ENCODE peak calls at places on chromosomes 3 and 15, in eight cellular contexts. One of them, this sample, is unnamed.

GRCh38 chr15:101611007-101611406 is 41.2 kb downstream of the TM2D3 start:
- DNase-seq in natural killer cell: no peak
- DNase-seq in choroid plexus epithelial cell: no peak
- DNase-seq in astrocyte: no peak
- DNase-seq in HT-29: no peak
- DNase-seq in OCI-LY7: no peak
- DNase-seq in activated T-cell treated with anti-CD3 and anti-CD28 coated beads for 1 hour: no peak
- DNase-seq in RKO: no peak
- DNase-seq in this sample: no peak

GRCh38 chr15:92617197-92618037 is 38.2 kb downstream of the FAM174B start:
- DNase-seq in RKO: no peak
- DNase-seq in astrocyte: peak; percentile 82
- DNase-seq in choroid plexus epithelial cell: peak; percentile 94
- DNase-seq in natural killer cell: no peak
- DNase-seq in HT-29: peak; percentile 91
- DNase-seq in activated T-cell treated with anti-CD3 and anti-CD28 coated beads for 1 hour: no peak
- DNase-seq in OCI-LY7: no peak
- DNase-seq in this sample: peak; percentile 76

GRCh38 chr15:26066896-26067295 is 203.8 kb upstream of the ATP10A start:
- DNase-seq in astrocyte: no peak
- DNase-seq in choroid plexus epithelial cell: no peak
- DNase-seq in natural killer cell: no peak
- DNase-seq in HT-29: no peak
- DNase-seq in activated T-cell treated with anti-CD3 and anti-CD28 coated beads for 1 hour: no peak
- DNase-seq in RKO: no peak
- DNase-seq in OCI-LY7: no peak
- DNase-seq in this sample: no peak

GRCh38 chr3:117589454-117589853 is 879.9 kb downstream of the TUSC7 start:
- DNase-seq in astrocyte: peak; percentile 53
- DNase-seq in natural killer cell: no peak
- DNase-seq in OCI-LY7: no peak
- DNase-seq in choroid plexus epithelial cell: no peak
- DNase-seq in RKO: no peak
- DNase-seq in activated T-cell treated with anti-CD3 and anti-CD28 coated beads for 1 hour: no peak
- DNase-seq in HT-29: no peak
- DNase-seq in this sample: no peak

GRCh38 chr3:143348486-143349327 is 229.1 kb downstream of the CHST2 start:
- DNase-seq in OCI-LY7: peak; percentile 1
- DNase-seq in natural killer cell: no peak
- DNase-seq in HT-29: no peak
- DNase-seq in RKO: no peak
- DNase-seq in activated T-cell treated with anti-CD3 and anti-CD28 coated beads for 1 hour: no peak
- DNase-seq in astrocyte: no peak
- DNase-seq in choroid plexus epithelial cell: no peak
- DNase-seq in this sample: no peak

GRCh38 chr3:45473841-45474240 is 85.5 kb downstream of the LARS2 start:
- DNase-seq in HT-29: no peak
- DNase-seq in astrocyte: peak; percentile 67
- DNase-seq in activated T-cell treated with anti-CD3 and anti-CD28 coated beads for 1 hour: no peak
- DNase-seq in RKO: no peak
- DNase-seq in choroid plexus epithelial cell: peak; percentile 92
- DNase-seq in OCI-LY7: no peak
- DNase-seq in natural killer cell: no peak
- DNase-seq in this sample: no peak

GRCh38 chr3:185858502-185859225 is 33.8 kb upstream of the IGF2BP2 start:
- DNase-seq in choroid plexus epithelial cell: no peak
- DNase-seq in natural killer cell: no peak
- DNase-seq in RKO: no peak
- DNase-seq in activated T-cell treated with anti-CD3 and anti-CD28 coated beads for 1 hour: no peak
- DNase-seq in OCI-LY7: no peak
- DNase-seq in astrocyte: no peak
- DNase-seq in HT-29: no peak
- DNase-seq in this sample: no peak

GRCh38 chr15:29541309-29541708 is 271.7 kb upstream of the NSMCE3 start:
- DNase-seq in astrocyte: no peak
- DNase-seq in RKO: no peak
- DNase-seq in HT-29: no peak
- DNase-seq in activated T-cell treated with anti-CD3 and anti-CD28 coated beads for 1 hour: no peak
- DNase-seq in choroid plexus epithelial cell: no peak
- DNase-seq in OCI-LY7: no peak
- DNase-seq in natural killer cell: no peak
- DNase-seq in this sample: no peak

GRCh38 chr15:40289140-40289775 is 6.4 kb upstream of the ANKRD63 start:
- DNase-seq in OCI-LY7: no peak
- DNase-seq in HT-29: peak; percentile 74
- DNase-seq in activated T-cell treated with anti-CD3 and anti-CD28 coated beads for 1 hour: no peak
- DNase-seq in choroid plexus epithelial cell: no peak
- DNase-seq in RKO: no peak
- DNase-seq in astrocyte: no peak
- DNase-seq in natural killer cell: no peak
- DNase-seq in this sample: peak; percentile 84

GRCh38 chr3:157064402-157064801 is 95.5 kb downstream of the CCNL1 start:
- DNase-seq in OCI-LY7: no peak
- DNase-seq in HT-29: no peak
- DNase-seq in choroid plexus epithelial cell: no peak
- DNase-seq in natural killer cell: no peak
- DNase-seq in activated T-cell treated with anti-CD3 and anti-CD28 coated beads for 1 hour: no peak
- DNase-seq in astrocyte: no peak
- DNase-seq in RKO: no peak
- DNase-seq in this sample: no peak

This sample was measured in mucosa of descending colon.